ENCODE peak calls at places on chromosomes 7 and 10, in eight cellular contexts. One of them, this sample, is unnamed.

GRCh38 chr7:46257766-46258448 is 336.8 kb upstream of the IGFBP3 start:
- DNase-seq in PC-9: peak; percentile 41
- DNase-seq in CD8-positive, alpha-beta T cell: no peak
- DNase-seq in hepatocyte: no peak
- DNase-seq in left ventricle myocardium inferior: no peak
- DNase-seq in PC-3: peak; percentile 94
- DNase-seq in CD8-positive, alpha-beta memory T cell: no peak
- DNase-seq in CD4-positive, CD25-positive, alpha-beta regulatory T cell: no peak
- DNase-seq in this sample: no peak

GRCh38 chr7:5578441-5579024 is 154.9 kb upstream of the TNRC18 start:
- DNase-seq in PC-3: no peak
- DNase-seq in CD8-positive, alpha-beta memory T cell: no peak
- DNase-seq in left ventricle myocardium inferior: no peak
- DNase-seq in CD4-positive, CD25-positive, alpha-beta regulatory T cell: no peak
- DNase-seq in hepatocyte: no peak
- DNase-seq in CD8-positive, alpha-beta T cell: no peak
- DNase-seq in PC-9: no peak
- DNase-seq in this sample: no peak

GRCh38 chr10:6788191-6788590 is 208.1 kb upstream of the PRKCQ start:
- DNase-seq in PC-3: no peak
- DNase-seq in CD8-positive, alpha-beta T cell: no peak
- DNase-seq in CD8-positive, alpha-beta memory T cell: no peak
- DNase-seq in CD4-positive, CD25-positive, alpha-beta regulatory T cell: no peak
- DNase-seq in hepatocyte: no peak
- DNase-seq in PC-9: no peak
- DNase-seq in left ventricle myocardium inferior: no peak
- DNase-seq in this sample: no peak

GRCh38 chr7:128068785-128069184 is 37.5 kb upstream of the LRRC4 start:
- DNase-seq in hepatocyte: no peak
- DNase-seq in PC-3: no peak
- DNase-seq in CD4-positive, CD25-positive, alpha-beta regulatory T cell: no peak
- DNase-seq in PC-9: no peak
- DNase-seq in CD8-positive, alpha-beta memory T cell: no peak
- DNase-seq in left ventricle myocardium inferior: no peak
- DNase-seq in CD8-positive, alpha-beta T cell: no peak
- DNase-seq in this sample: no peak

GRCh38 chr7:5827755-5828154 is 46.3 kb upstream of the RNF216 start:
- DNase-seq in PC-9: peak; percentile 48
- DNase-seq in left ventricle myocardium inferior: no peak
- DNase-seq in hepatocyte: no peak
- DNase-seq in CD8-positive, alpha-beta T cell: no peak
- DNase-seq in PC-3: peak; percentile 31
- DNase-seq in CD8-positive, alpha-beta memory T cell: peak; percentile 62
- DNase-seq in CD4-positive, CD25-positive, alpha-beta regulatory T cell: peak; percentile 45
- DNase-seq in this sample: peak; percentile 27

GRCh38 chr10:125694874-125695273 is 11.9 kb upstream of the TEX36 start:
- DNase-seq in left ventricle myocardium inferior: no peak
- DNase-seq in CD8-positive, alpha-beta memory T cell: no peak
- DNase-seq in PC-9: peak; percentile 40
- DNase-seq in PC-3: peak; percentile 88
- DNase-seq in CD4-positive, CD25-positive, alpha-beta regulatory T cell: no peak
- DNase-seq in hepatocyte: peak; percentile 24
- DNase-seq in CD8-positive, alpha-beta T cell: no peak
- DNase-seq in this sample: no peak

GRCh38 chr10:5596611-5597341 is 69.6 kb downstream of the ASB13 start:
- DNase-seq in PC-9: peak; percentile 61
- DNase-seq in CD8-positive, alpha-beta memory T cell: no peak
- DNase-seq in hepatocyte: no peak
- DNase-seq in CD8-positive, alpha-beta T cell: no peak
- DNase-seq in CD4-positive, CD25-positive, alpha-beta regulatory T cell: no peak
- DNase-seq in left ventricle myocardium inferior: no peak
- DNase-seq in PC-3: peak; percentile 46
- DNase-seq in this sample: no peak

GRCh38 chr10:24432478-24433416 is 223.8 kb downstream of the KIAA1217 start:
- DNase-seq in CD8-positive, alpha-beta T cell: no peak
- DNase-seq in PC-3: peak; percentile 43
- DNase-seq in CD8-positive, alpha-beta memory T cell: no peak
- DNase-seq in hepatocyte: no peak
- DNase-seq in left ventricle myocardium inferior: no peak
- DNase-seq in PC-9: peak; percentile 58
- DNase-seq in CD4-positive, CD25-positive, alpha-beta regulatory T cell: no peak
- DNase-seq in this sample: no peak

GRCh38 chr7:100671353-100672327 is 1.9 kb upstream of the GNB2 start:
- DNase-seq in PC-9: no peak
- DNase-seq in CD4-positive, CD25-positive, alpha-beta regulatory T cell: no peak
- DNase-seq in PC-3: no peak
- DNase-seq in CD8-positive, alpha-beta T cell: no peak
- DNase-seq in CD8-positive, alpha-beta memory T cell: no peak
- DNase-seq in left ventricle myocardium inferior: no peak
- DNase-seq in hepatocyte: no peak
- DNase-seq in this sample: no peak

GRCh38 chr10:72800000-72800740 is 93.4 kb upstream of the OIT3 start:
- DNase-seq in CD4-positive, CD25-positive, alpha-beta regulatory T cell: no peak
- DNase-seq in PC-3: peak; percentile 54
- DNase-seq in left ventricle myocardium inferior: no peak
- DNase-seq in CD8-positive, alpha-beta memory T cell: no peak
- DNase-seq in CD8-positive, alpha-beta T cell: no peak
- DNase-seq in hepatocyte: no peak
- DNase-seq in PC-9: no peak
- DNase-seq in this sample: no peak

GRCh38 chr10:8815969-8816368 is 761.5 kb downstream of the GATA3 start:
- DNase-seq in PC-9: no peak
- DNase-seq in CD8-positive, alpha-beta memory T cell: no peak
- DNase-seq in left ventricle myocardium inferior: no peak
- DNase-seq in CD4-positive, CD25-positive, alpha-beta regulatory T cell: no peak
- DNase-seq in CD8-positive, alpha-beta T cell: no peak
- DNase-seq in PC-3: no peak
- DNase-seq in hepatocyte: no peak
- DNase-seq in this sample: no peak

GRCh38 chr10:51204691-51205090 is 130.4 kb downstream of the PRKG1 start:
- DNase-seq in PC-9: no peak
- DNase-seq in hepatocyte: no peak
- DNase-seq in left ventricle myocardium inferior: no peak
- DNase-seq in CD4-positive, CD25-positive, alpha-beta regulatory T cell: no peak
- DNase-seq in CD8-positive, alpha-beta T cell: no peak
- DNase-seq in CD8-positive, alpha-beta memory T cell: no peak
- DNase-seq in PC-3: no peak
- DNase-seq in this sample: no peak

GRCh38 chr7:147829021-147829420 is 761.5 kb upstream of the C7orf33 start:
- DNase-seq in PC-3: no peak
- DNase-seq in CD8-positive, alpha-beta T cell: no peak
- DNase-seq in PC-9: no peak
- DNase-seq in hepatocyte: no peak
- DNase-seq in CD8-positive, alpha-beta memory T cell: no peak
- DNase-seq in CD4-positive, CD25-positive, alpha-beta regulatory T cell: no peak
- DNase-seq in left ventricle myocardium inferior: no peak
- DNase-seq in this sample: no peak

GRCh38 chr10:14838582-14839304 is 637 bp downstream of the HSPA14 start:
- DNase-seq in hepatocyte: peak; percentile 58
- DNase-seq in left ventricle myocardium inferior: peak; percentile 29
- DNase-seq in PC-9: peak; percentile 7
- DNase-seq in CD8-positive, alpha-beta memory T cell: peak; percentile 54
- DNase-seq in PC-3: no peak
- DNase-seq in CD8-positive, alpha-beta T cell: peak; percentile 6
- DNase-seq in CD4-positive, CD25-positive, alpha-beta regulatory T cell: peak; percentile 11
- DNase-seq in this sample: peak; percentile 15

GRCh38 chr7:157674715-157675426 is 338.1 kb downstream of the DNAJB6 start:
- DNase-seq in left ventricle myocardium inferior: no peak
- DNase-seq in CD4-positive, CD25-positive, alpha-beta regulatory T cell: no peak
- DNase-seq in hepatocyte: no peak
- DNase-seq in PC-3: no peak
- DNase-seq in CD8-positive, alpha-beta T cell: no peak
- DNase-seq in CD8-positive, alpha-beta memory T cell: peak; percentile 26
- DNase-seq in PC-9: no peak
- DNase-seq in this sample: no peak

GRCh38 chr7:157676001-157676400 is 339.2 kb downstream of the DNAJB6 start:
- DNase-seq in left ventricle myocardium inferior: no peak
- DNase-seq in PC-9: no peak
- DNase-seq in hepatocyte: no peak
- DNase-seq in CD8-positive, alpha-beta T cell: no peak
- DNase-seq in PC-3: no peak
- DNase-seq in CD4-positive, CD25-positive, alpha-beta regulatory T cell: no peak
- DNase-seq in CD8-positive, alpha-beta memory T cell: peak; percentile 19
- DNase-seq in this sample: no peak

GRCh38 chr7:157674027-157674714 is 337.4 kb downstream of the DNAJB6 start:
- DNase-seq in PC-9: no peak
- DNase-seq in left ventricle myocardium inferior: no peak
- DNase-seq in hepatocyte: no peak
- DNase-seq in CD4-positive, CD25-positive, alpha-beta regulatory T cell: no peak
- DNase-seq in PC-3: no peak
- DNase-seq in CD8-positive, alpha-beta memory T cell: peak; percentile 31
- DNase-seq in CD8-positive, alpha-beta T cell: no peak
- DNase-seq in this sample: no peak

GRCh38 chr7:157676456-157677255 is 339.9 kb downstream of the DNAJB6 start:
- DNase-seq in CD8-positive, alpha-beta T cell: no peak
- DNase-seq in CD8-positive, alpha-beta memory T cell: peak; percentile 19
- DNase-seq in left ventricle myocardium inferior: no peak
- DNase-seq in hepatocyte: no peak
- DNase-seq in PC-3: peak; percentile 18
- DNase-seq in CD4-positive, CD25-positive, alpha-beta regulatory T cell: no peak
- DNase-seq in PC-9: no peak
- DNase-seq in this sample: no peak

DNA sequence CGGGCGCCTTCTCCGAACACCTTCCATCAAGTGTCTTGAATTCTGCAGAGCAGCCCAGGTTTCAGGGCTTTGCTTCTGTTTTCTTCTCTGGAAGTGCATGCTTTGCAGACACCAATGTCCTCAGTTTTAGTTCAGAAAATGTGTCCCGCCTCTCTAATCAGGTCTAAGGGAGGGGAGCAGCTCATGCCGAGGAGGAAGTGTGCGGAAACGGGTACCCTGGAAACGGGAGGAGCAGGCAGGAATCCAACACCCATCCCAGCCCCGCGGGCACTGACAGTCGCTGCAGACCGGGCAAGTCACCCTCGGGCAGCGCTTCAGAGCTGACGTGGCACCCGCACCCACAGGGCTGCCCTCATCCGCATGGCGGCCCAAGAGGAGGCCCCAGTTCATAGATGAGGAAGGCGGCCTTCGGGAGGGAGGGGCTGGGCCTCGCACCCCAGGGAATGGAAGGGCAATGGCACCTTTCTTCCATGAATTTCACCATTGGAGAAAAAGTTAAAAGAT is 338.7 kb downstream of the DNAJB6 start:
- DNase-seq in PC-3: no peak
- DNase-seq in CD8-positive, alpha-beta T cell: no peak
- DNase-seq in CD8-positive, alpha-beta memory T cell: peak; percentile 37
- DNase-seq in left ventricle myocardium inferior: no peak
- DNase-seq in hepatocyte: no peak
- DNase-seq in PC-9: no peak
- DNase-seq in CD4-positive, CD25-positive, alpha-beta regulatory T cell: no peak
- DNase-seq in this sample: no peak
- H3K9me3 ChIP-seq in PC-3: no peaks in the 10 kb centered on the region
- H3K9me3 ChIP-seq in CD8-positive, alpha-beta T cell: no peaks in the 10 kb centered on the region
- H3K9me3 ChIP-seq in CD8-positive, alpha-beta memory T cell: no peaks in the 10 kb centered on the region
- H3K9me3 ChIP-seq in left ventricle myocardium inferior: no peaks in the 10 kb centered on the region
- H3K9me3 ChIP-seq in hepatocyte: no peaks in the 10 kb centered on the region
- H3K9me3 ChIP-seq in PC-9: no peaks in the 10 kb centered on the region
- H3K9me3 ChIP-seq in CD4-positive, CD25-positive, alpha-beta regulatory T cell: no peaks in the 10 kb centered on the region
- H3K9me3 ChIP-seq in this sample: no peaks in the 10 kb centered on the region

GRCh38 chr7:55463863-55464262 is 98.7 kb downstream of the LANCL2 start:
- DNase-seq in PC-9: no peak
- DNase-seq in left ventricle myocardium inferior: no peak
- DNase-seq in CD8-positive, alpha-beta T cell: no peak
- DNase-seq in CD8-positive, alpha-beta memory T cell: no peak
- DNase-seq in hepatocyte: no peak
- DNase-seq in CD4-positive, CD25-positive, alpha-beta regulatory T cell: no peak
- DNase-seq in PC-3: no peak
- DNase-seq in this sample: no peak
- H3K9me3 ChIP-seq in PC-9: peaks cover 37% of the 10 kb centered on the region
- H3K9me3 ChIP-seq in left ventricle myocardium inferior: peaks cover 13% of the 10 kb centered on the region
- H3K9me3 ChIP-seq in CD8-positive, alpha-beta T cell: no peaks in the 10 kb centered on the region
- H3K9me3 ChIP-seq in CD8-positive, alpha-beta memory T cell: no peaks in the 10 kb centered on the region
- H3K9me3 ChIP-seq in hepatocyte: no peaks in the 10 kb centered on the region
- H3K9me3 ChIP-seq in CD4-positive, CD25-positive, alpha-beta regulatory T cell: peaks cover 8% of the 10 kb centered on the region
- H3K9me3 ChIP-seq in PC-3: no peaks in the 10 kb centered on the region
- H3K9me3 ChIP-seq in this sample: peaks cover 4% of the 10 kb centered on the region

GRCh38 chr7:17043012-17043877 is 161.5 kb upstream of the AGR3 start:
- DNase-seq in PC-9: no peak
- DNase-seq in hepatocyte: no peak
- DNase-seq in left ventricle myocardium inferior: no peak
- DNase-seq in CD8-positive, alpha-beta T cell: no peak
- DNase-seq in CD4-positive, CD25-positive, alpha-beta regulatory T cell: no peak
- DNase-seq in CD8-positive, alpha-beta memory T cell: no peak
- DNase-seq in PC-3: peak; percentile 23
- DNase-seq in this sample: no peak

GRCh38 chr7:17044396-17044795 is 162.6 kb upstream of the AGR3 start:
- DNase-seq in PC-3: no peak
- DNase-seq in left ventricle myocardium inferior: no peak
- DNase-seq in CD8-positive, alpha-beta T cell: no peak
- DNase-seq in CD4-positive, CD25-positive, alpha-beta regulatory T cell: no peak
- DNase-seq in PC-9: no peak
- DNase-seq in hepatocyte: no peak
- DNase-seq in CD8-positive, alpha-beta memory T cell: no peak
- DNase-seq in this sample: no peak

GRCh38 chr7:17041324-17041723 is 159.5 kb upstream of the AGR3 start:
- DNase-seq in hepatocyte: no peak
- DNase-seq in CD8-positive, alpha-beta T cell: no peak
- DNase-seq in CD8-positive, alpha-beta memory T cell: no peak
- DNase-seq in PC-9: no peak
- DNase-seq in left ventricle myocardium inferior: no peak
- DNase-seq in CD4-positive, CD25-positive, alpha-beta regulatory T cell: no peak
- DNase-seq in PC-3: peak; percentile 87
- DNase-seq in this sample: no peak

GRCh38 chr7:17040701-17041100 is 158.9 kb upstream of the AGR3 start:
- DNase-seq in CD4-positive, CD25-positive, alpha-beta regulatory T cell: no peak
- DNase-seq in PC-9: no peak
- DNase-seq in CD8-positive, alpha-beta T cell: no peak
- DNase-seq in hepatocyte: no peak
- DNase-seq in left ventricle myocardium inferior: no peak
- DNase-seq in PC-3: no peak
- DNase-seq in CD8-positive, alpha-beta memory T cell: no peak
- DNase-seq in this sample: no peak

DNA sequence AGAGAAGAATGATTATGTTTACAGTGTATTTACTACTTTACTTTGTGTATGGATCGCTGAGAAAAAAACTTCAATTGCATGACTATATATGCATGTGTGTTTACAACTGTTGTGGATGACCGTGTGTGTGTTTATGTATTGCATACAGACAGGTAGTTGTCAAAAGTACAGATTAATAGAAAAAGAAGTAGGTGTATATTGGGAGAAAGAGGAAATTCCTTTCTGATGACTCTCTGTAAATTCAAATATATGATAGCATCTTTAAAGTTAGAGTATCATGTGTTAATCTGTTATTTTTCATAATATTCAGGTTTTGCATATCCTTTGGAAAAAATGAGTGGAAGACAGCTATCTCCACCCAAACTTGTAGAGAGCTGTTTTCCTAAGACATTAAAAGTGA is 160.4 kb upstream of the AGR3 start:
- DNase-seq in CD8-positive, alpha-beta T cell: no peak
- DNase-seq in PC-3: peak; percentile 71
- DNase-seq in CD4-positive, CD25-positive, alpha-beta regulatory T cell: no peak
- DNase-seq in left ventricle myocardium inferior: no peak
- DNase-seq in hepatocyte: no peak
- DNase-seq in PC-9: no peak
- DNase-seq in CD8-positive, alpha-beta memory T cell: no peak
- DNase-seq in this sample: no peak
- H3K9me3 ChIP-seq in CD8-positive, alpha-beta T cell: no peaks in the 10 kb centered on the region
- H3K9me3 ChIP-seq in PC-3: no peaks in the 10 kb centered on the region
- H3K9me3 ChIP-seq in CD4-positive, CD25-positive, alpha-beta regulatory T cell: no peaks in the 10 kb centered on the region
- H3K9me3 ChIP-seq in left ventricle myocardium inferior: no peaks in the 10 kb centered on the region
- H3K9me3 ChIP-seq in hepatocyte: no peaks in the 10 kb centered on the region
- H3K9me3 ChIP-seq in PC-9: peaks cover 17% of the 10 kb centered on the region
- H3K9me3 ChIP-seq in CD8-positive, alpha-beta memory T cell: no peaks in the 10 kb centered on the region
- H3K9me3 ChIP-seq in this sample: no peaks in the 10 kb centered on the region

GRCh38 chr7:64037095-64037494 is 8.1 kb upstream of the ZNF727 start:
- DNase-seq in left ventricle myocardium inferior: peak; percentile 14
- DNase-seq in CD8-positive, alpha-beta memory T cell: no peak
- DNase-seq in CD4-positive, CD25-positive, alpha-beta regulatory T cell: no peak
- DNase-seq in hepatocyte: no peak
- DNase-seq in PC-3: no peak
- DNase-seq in CD8-positive, alpha-beta T cell: no peak
- DNase-seq in PC-9: no peak
- DNase-seq in this sample: no peak

GRCh38 chr7:64035388-64035787 is 9.8 kb upstream of the ZNF727 start:
- DNase-seq in CD4-positive, CD25-positive, alpha-beta regulatory T cell: no peak
- DNase-seq in CD8-positive, alpha-beta memory T cell: no peak
- DNase-seq in CD8-positive, alpha-beta T cell: no peak
- DNase-seq in left ventricle myocardium inferior: no peak
- DNase-seq in PC-3: no peak
- DNase-seq in hepatocyte: no peak
- DNase-seq in PC-9: no peak
- DNase-seq in this sample: no peak
- H3K9me3 ChIP-seq in CD4-positive, CD25-positive, alpha-beta regulatory T cell: peaks cover 10% of the 10 kb centered on the region
- H3K9me3 ChIP-seq in CD8-positive, alpha-beta memory T cell: peaks cover 5% of the 10 kb centered on the region
- H3K9me3 ChIP-seq in CD8-positive, alpha-beta T cell: no peaks in the 10 kb centered on the region
- H3K9me3 ChIP-seq in left ventricle myocardium inferior: peaks cover 95% of the 10 kb centered on the region
- H3K9me3 ChIP-seq in PC-3: peaks cover 4% of the 10 kb centered on the region
- H3K9me3 ChIP-seq in hepatocyte: no peaks in the 10 kb centered on the region
- H3K9me3 ChIP-seq in PC-9: no peaks in the 10 kb centered on the region
- H3K9me3 ChIP-seq in this sample: peaks cover 2% of the 10 kb centered on the region